ENCODE peak calls at places on chromosomes 12 and 14, in seven cellular contexts. J is activated CD4-positive, CD25-positive, alpha-beta regulatory T cell treated with anti-CD3 and anti-CD28 coated beads, Interleukin-2, amount 50 U/mL, for 72 hours; G is M059J; L is B cell; T is bronchial epithelial cell; A is right cardiac atrium; K is SW480. M is an unnamed sample.

GRCh38 chr12:64912501-64912900 is 88.1 kb downstream of the TBC1D30 start:
- DNase-seq in J (no peak), G (peak), L (no peak), T (peak), A (peak), K (no peak), M (no peak)

GRCh38 chr12:49674318-49674985 is 32.8 kb downstream of the FMNL3 start:
- DNase-seq in J (no peak), G (peak), L (no peak), T (peak), A (no peak), K (no peak), M (no peak)

GRCh38 chr14:47278233-47278842 is 397.1 kb downstream of the MDGA2 start:
- DNase-seq in J (peak), G (peak), L (no peak), T (peak), A (no peak), K (peak), M (peak)

GRCh38 chr12:32069071-32069470 is 37.6 kb upstream of the BICD1 start:
- DNase-seq in J (no peak), G (no peak), L (no peak), T (no peak), A (no peak), K (peak), M (peak)

GRCh38 chr14:86038401-86038985 is 508.5 kb downstream of the FLRT2 start:
- DNase-seq in J (peak), G (no peak), L (no peak), T (peak), A (peak), K (peak), M (peak)

GRCh38 chr12:25824729-25825128 is 133.8 kb upstream of the RASSF8 start:
- DNase-seq in J (no peak), G (no peak), L (no peak), T (no peak), A (no peak), K (no peak), M (no peak)

GRCh38 chr14:38948171-38948570 is 154.9 kb downstream of the SEC23A start:
- DNase-seq in J (no peak), G (peak), L (no peak), T (no peak), A (no peak), K (no peak), M (no peak)

GRCh38 chr12:95215925-95216324 is 1.3 kb downstream of the FGD6 start:
- DNase-seq in J (no peak), G (peak), L (no peak), T (peak), A (no peak), K (peak), M (peak)

GRCh38 chr14:58414845-58415244 is 12.5 kb downstream of the TIMM9 start:
- DNase-seq in J (no peak), G (peak), L (no peak), T (no peak), A (no peak), K (no peak), M (peak)

GRCh38 chr14:67738740-67739504 is 37.2 kb downstream of the RDH12 start:
- DNase-seq in J (no peak), G (peak), L (peak), T (peak), A (peak), K (peak), M (peak)

GRCh38 chr12:96454396-96454795 is 35.0 kb upstream of the CFAP54 start:
- DNase-seq in J (no peak), G (no peak), L (no peak), T (peak), A (no peak), K (no peak), M (no peak)

GRCh38 chr14:23895480-23895879 is 58.1 kb upstream of the DHRS4 start:
- DNase-seq in J (no peak), G (no peak), L (no peak), T (no peak), A (no peak), K (no peak), M (no peak)

M was measured in HT-29.